ENCODE peak calls at places on chromosomes 5 and 9, in seven cellular contexts. O is HCEC 1CT; W is mucosa of descending colon; Y is AG04450; B is stimulated activated naive B cell treated with anti-CD40 and anti-IgM and Interleukin-4, amounts not matched to agents 10 μg/mL and 1 μg/mL and 100 μg/mL, for 72 hours; G is stimulated activated CD8-positive, alpha-beta memory T cell treated with anti-CD3 and anti-CD28 coated beads, Interleukin-7, amount 100 ng/mL, for 1 hour; T is amniotic stem cell. Q is an unnamed sample.

GRCh38 chr5:65163698-65164097 is 318.0 kb downstream of the ADAMTS6 start:
- DNase-seq in O (peak), W (no peak), Y (no peak), B (no peak), G (no peak), T (no peak), Q (no peak)

GRCh38 chr5:759111-759741 is 25.3 kb downstream of the ZDHHC11B start:
- DNase-seq in O (no peak), W (peak), Y (no peak), B (no peak), G (no peak), T (no peak), Q (no peak)

GRCh38 chr9:126519660-126520425 is 93.9 kb upstream of the LMX1B start:
- DNase-seq in O (no peak), W (no peak), Y (no peak), B (no peak), G (no peak), T (no peak), Q (no peak)

GRCh38 chr5:10524376-10525123 is 39.3 kb upstream of the ANKRD33B start:
- DNase-seq in O (peak), W (no peak), Y (peak), B (no peak), G (no peak), T (peak), Q (no peak)

GRCh38 chr9:108996653-108997052 is 16.6 kb downstream of the CTNNAL1 start:
- DNase-seq in O (no peak), W (no peak), Y (no peak), B (no peak), G (no peak), T (no peak), Q (no peak)

GRCh38 chr9:87382902-87383301 is 114.8 kb upstream of the DAPK1 start:
- DNase-seq in O (peak), W (no peak), Y (no peak), B (no peak), G (no peak), T (no peak), Q (no peak)

GRCh38 chr5:82885657-82886389 is 191.4 kb downstream of the TMEM167A start:
- DNase-seq in O (peak), W (no peak), Y (no peak), B (no peak), G (no peak), T (no peak), Q (no peak)

GRCh38 chr9:133592731-133593409 is 16.3 kb downstream of the FAM163B start:
- DNase-seq in O (no peak), W (no peak), Y (no peak), B (no peak), G (no peak), T (no peak), Q (no peak)

GRCh38 chr9:115614931-115615401 is 497.0 kb upstream of the TNC start:
- DNase-seq in O (peak), W (no peak), Y (no peak), B (no peak), G (no peak), T (no peak), Q (no peak)

GRCh38 chr5:159010611-159011497 is 88.9 kb downstream of the EBF1 start:
- DNase-seq in O (no peak), W (no peak), Y (no peak), B (peak), G (no peak), T (no peak), Q (no peak)

GRCh38 chr9:13351768-13352386 is 72.4 kb upstream of the MPDZ start:
- DNase-seq in O (peak), W (no peak), Y (peak), B (no peak), G (no peak), T (peak), Q (peak)

GRCh38 chr9:124420991-124421543 is 5.8 kb upstream of the PSMB7 start:
- DNase-seq in O (no peak), W (no peak), Y (no peak), B (no peak), G (no peak), T (no peak), Q (peak)

GRCh38 chr5:32278403-32278802 is 34.3 kb downstream of the MTMR12 start:
- DNase-seq in O (peak), W (no peak), Y (peak), B (no peak), G (no peak), T (no peak), Q (no peak)

GRCh38 chr9:93904649-93905472 is 50.3 kb downstream of the BARX1 start:
- DNase-seq in O (no peak), W (no peak), Y (no peak), B (no peak), G (no peak), T (no peak), Q (no peak)

GRCh38 chr9:80144856-80145255 is 573.1 kb downstream of the TLE4 start:
- DNase-seq in O (peak), W (no peak), Y (no peak), B (no peak), G (no peak), T (no peak), Q (no peak)

GRCh38 chr9:94167055-94167346 is 82.7 kb downstream of the PTPDC1 start:
- DNase-seq in O (no peak), W (no peak), Y (no peak), B (no peak), G (no peak), T (peak), Q (no peak)

GRCh38 chr9:68894502-68894901 is 119.4 kb downstream of the PRKACG start:
- DNase-seq in O (no peak), W (no peak), Y (no peak), B (no peak), G (no peak), T (no peak), Q (no peak)

GRCh38 chr9:115025721-115026120 is 92.2 kb downstream of the TNC start:
- DNase-seq in O (no peak), W (no peak), Y (no peak), B (no peak), G (no peak), T (no peak), Q (no peak)

GRCh38 chr5:144144956-144145751 is 25.3 kb downstream of the YIPF5 start:
- DNase-seq in O (no peak), W (no peak), Y (no peak), B (no peak), G (no peak), T (no peak), Q (no peak)

GRCh38 chr5:102627311-102627710 is 127.8 kb upstream of the PAM start:
- DNase-seq in O (peak), W (no peak), Y (no peak), B (no peak), G (no peak), T (no peak), Q (no peak)

GRCh38 chr5:34564706-34565235 is 91.4 kb upstream of the RAI14 start:
- DNase-seq in O (no peak), W (no peak), Y (no peak), B (no peak), G (no peak), T (no peak), Q (no peak)

GRCh38 chr5:144207875-144208444 is 37.3 kb downstream of the KCTD16 start:
- DNase-seq in O (no peak), W (no peak), Y (no peak), B (no peak), G (no peak), T (no peak), Q (peak)

GRCh38 chr5:2895196-2895595 is 143.7 kb upstream of the IRX2 start:
- DNase-seq in O (no peak), W (no peak), Y (no peak), B (no peak), G (no peak), T (no peak), Q (no peak)

GRCh38 chr5:1792842-1793266 is 6.8 kb downstream of the MRPL36 start:
- DNase-seq in O (peak), W (no peak), Y (peak), B (peak), G (peak), T (no peak), Q (no peak)

GRCh38 chr5:71899865-71900342 is 180.8 kb downstream of the CARTPT start:
- DNase-seq in O (peak), W (no peak), Y (no peak), B (no peak), G (no peak), T (no peak), Q (no peak)

GRCh38 chr5:143576721-143577484 is 173.4 kb upstream of the NR3C1 start:
- DNase-seq in O (peak), W (no peak), Y (no peak), B (no peak), G (no peak), T (peak), Q (no peak)

GRCh38 chr5:32450952-32451351 is 6.4 kb upstream of the ZFR start:
- DNase-seq in O (peak), W (no peak), Y (no peak), B (no peak), G (no peak), T (no peak), Q (no peak)

GRCh38 chr9:136429683-136430590 is 9.7 kb downstream of the INPP5E start:
- DNase-seq in O (no peak), W (no peak), Y (no peak), B (no peak), G (no peak), T (no peak), Q (no peak)

GRCh38 chr9:27371382-27371781 is 74.4 kb upstream of the EQTN start:
- DNase-seq in O (no peak), W (peak), Y (no peak), B (no peak), G (no peak), T (no peak), Q (peak)

GRCh38 chr9:24516463-24516862 is 29.2 kb downstream of the IZUMO3 start:
- DNase-seq in O (no peak), W (no peak), Y (no peak), B (no peak), G (no peak), T (no peak), Q (no peak)

GRCh38 chr5:153901449-153901848 is 137.3 kb downstream of the FAM114A2 start:
- DNase-seq in O (no peak), W (no peak), Y (no peak), B (no peak), G (no peak), T (no peak), Q (no peak)

GRCh38 chr9:111601237-111602018 is 2.0 kb upstream of the PTGR1 start:
- DNase-seq in O (peak), W (no peak), Y (no peak), B (no peak), G (no peak), T (no peak), Q (no peak)

Q was measured in NCI-H1092 treated with DMSO at 0.1 percent for 48 hours.